ENCODE peak calls at places on chromosomes 7 and 10, in nine cellular contexts. F, N, W, X, I, H, O, K and Z are unnamed samples.

GRCh38 chr10:82874671-82875070 is 999.7 kb downstream of the NRG3 start:
- DNase-seq in H (no peak), O (no peak), K (no peak), X (no peak), W (no peak), F (no peak), I (no peak), N (no peak), Z (no peak)

GRCh38 chr10:1151071-1152033 is 95.2 kb downstream of the WDR37 start:
- DNase-seq in X (no peak), K (no peak), F (no peak), O (peak; percentile 13), H (no peak), W (peak; percentile 60), N (no peak), I (no peak), Z (no peak)

GRCh38 chr7:128165927-128166420 is 75.1 kb upstream of the LEP start:
- DNase-seq in I (no peak), X (no peak), O (no peak), H (no peak), F (no peak), W (no peak), N (no peak), K (no peak), Z (no peak)

GRCh38 chr7:100568936-100569844 is 4.5 kb downstream of the SAP25 start:
- DNase-seq in X (peak; percentile 66), I (no peak), W (no peak), F (no peak), N (peak; percentile 61), K (no peak), O (peak; percentile 79), H (peak; percentile 74), Z (peak; percentile 53)

GRCh38 chr7:80588591-80588990 is 49.9 kb upstream of the CD36 start:
- DNase-seq in I (no peak), N (no peak), K (no peak), O (no peak), H (no peak), W (no peak), F (no peak), X (no peak), Z (no peak)

GRCh38 chr10:78991187-78991586 is 77.6 kb upstream of the ZMIZ1 start:
- DNase-seq in I (no peak), O (no peak), W (no peak), H (no peak), F (no peak), X (no peak), N (no peak), K (no peak), Z (no peak)

GRCh38 chr7:100673942-100674431 is 447 bp downstream of the GNB2 start:
- DNase-seq in N (no peak), X (peak; percentile 59), W (no peak), O (peak; percentile 69), K (no peak), H (peak; percentile 58), I (peak; percentile 59), F (no peak), Z (no peak)

GRCh38 chr10:70595566-70596016 is 7.0 kb downstream of the PRF1 start:
- DNase-seq in K (no peak), W (peak; percentile 67), O (no peak), I (no peak), X (no peak), H (no peak), F (no peak), N (no peak), Z (no peak)

GRCh38 chr7:127776776-127777390 is 124.9 kb downstream of the SND1 start:
- DNase-seq in O (no peak), H (no peak), I (no peak), K (no peak), X (no peak), W (no peak), N (peak; percentile 87), F (no peak), Z (no peak)

GRCh38 chr10:43012578-43012977 is 64.3 kb upstream of the RET start:
- DNase-seq in I (no peak), K (no peak), F (no peak), X (no peak), O (no peak), W (no peak), H (no peak), N (no peak), Z (no peak)

GRCh38 chr7:117269417-117269816 is 53.4 kb downstream of the WNT2 start:
- DNase-seq in F (no peak), O (no peak), K (no peak), H (no peak), N (peak; percentile 74), I (no peak), W (peak; percentile 1), X (no peak), Z (no peak)

GRCh38 chr7:43454936-43455518 is 127.9 kb upstream of the STK17A start:
- DNase-seq in H (no peak), O (peak; percentile 70), W (no peak), N (peak; percentile 60), F (peak; percentile 58), X (no peak), I (no peak), K (peak; percentile 13), Z (no peak)

GRCh38 chr7:45683556-45684148 is 109.5 kb downstream of the ADCY1 start:
- DNase-seq in X (no peak), I (no peak), W (peak; percentile 72), F (no peak), O (no peak), N (no peak), H (no peak), K (no peak), Z (no peak)

GRCh38 chr7:112743811-112744210 is 46.4 kb downstream of the TMEM168 start:
- DNase-seq in K (no peak), F (no peak), N (no peak), W (no peak), O (peak; percentile 24), X (no peak), I (no peak), H (no peak), Z (peak; percentile 20)

GRCh38 chr7:47576031-47576908 is 5.6 kb downstream of the TNS3 start:
- DNase-seq in H (peak; percentile 78), K (no peak), I (peak; percentile 64), O (peak; percentile 90), W (no peak), N (peak; percentile 81), F (no peak), X (peak; percentile 76), Z (peak; percentile 74)

GRCh38 chr7:96026006-96026405 is 253.7 kb downstream of the DYNC1I1 start:
- DNase-seq in O (no peak), N (no peak), W (no peak), H (no peak), F (peak; percentile 6), X (no peak), I (no peak), K (no peak), Z (no peak)

DNA sequence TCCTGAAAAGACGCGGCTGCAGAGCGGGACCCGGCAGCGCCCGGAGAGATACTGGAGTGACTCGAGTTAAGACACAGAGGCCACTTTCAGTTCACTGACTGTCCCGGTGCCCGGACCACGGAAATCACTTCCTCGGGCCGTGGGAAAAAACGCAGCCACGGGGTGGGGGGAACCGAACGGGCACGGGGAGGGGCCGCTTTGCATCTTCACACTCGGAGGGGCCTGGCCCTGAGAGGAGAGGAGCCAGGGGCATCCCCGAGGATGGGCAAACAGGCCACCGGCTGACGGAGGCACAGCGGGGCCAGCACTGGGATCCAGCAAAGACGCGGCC is 85.5 kb downstream of the FOXL3 start:
- DNase-seq in K (no peak), I (no peak), W (no peak), O (peak; percentile 26), X (peak; percentile 9), N (no peak), H (peak; percentile 5), F (no peak), Z (no peak)
- H3K4me3 ChIP-seq in K (no peak overlapping the region), I (no peak overlapping the region), W (no peak overlapping the region), O (no peak overlapping the region), X (no peak overlapping the region), N (no peak overlapping the region), H (no peak overlapping the region), F (no peak overlapping the region), Z (no peak overlapping the region)

DNA sequence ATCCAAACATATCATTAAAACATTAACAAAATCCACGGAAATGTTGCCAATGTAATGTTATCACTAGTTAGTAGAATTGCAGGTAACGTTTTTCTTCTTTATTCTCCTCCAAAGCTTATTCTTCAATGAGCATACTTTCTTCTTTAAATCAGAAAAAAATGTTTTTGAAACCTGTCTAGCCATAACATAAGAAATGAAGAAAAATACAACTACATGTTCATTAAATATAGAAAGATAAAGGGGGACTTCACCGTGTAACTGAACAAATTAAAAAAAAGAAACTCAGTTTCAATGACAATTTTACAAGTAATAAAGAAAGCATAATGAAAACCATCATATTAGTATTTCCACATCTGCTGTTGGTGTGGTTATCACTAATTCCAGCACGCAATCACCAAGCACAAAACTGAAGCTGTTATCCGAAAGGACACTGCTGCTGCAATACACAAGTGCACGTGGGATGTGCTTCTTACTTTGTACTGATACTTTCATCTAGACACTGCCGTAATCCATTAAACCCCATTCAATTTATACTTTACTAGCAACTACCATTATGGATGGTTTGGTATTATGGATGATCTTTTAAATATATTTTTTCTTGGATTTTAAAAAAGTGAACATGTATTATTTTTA is 9.6 kb downstream of the ESYT2 start:
- DNase-seq in I (no peak), K (no peak), O (no peak), N (peak; percentile 71), W (no peak), F (no peak), H (no peak), X (no peak), Z (no peak)
- H3K4me1 ChIP-seq in I (peaks cover 82% of the 10 kb centered on the region), K (peaks cover 19% of the 10 kb centered on the region), O (peaks cover 48% of the 10 kb centered on the region), N (peaks cover 28% of the 10 kb centered on the region), W (peaks cover 74% of the 10 kb centered on the region), F (peaks cover 11% of the 10 kb centered on the region), H (peaks cover 95% of the 10 kb centered on the region), X (peaks cover 59% of the 10 kb centered on the region), Z (peaks cover 15% of the 10 kb centered on the region)

DNA sequence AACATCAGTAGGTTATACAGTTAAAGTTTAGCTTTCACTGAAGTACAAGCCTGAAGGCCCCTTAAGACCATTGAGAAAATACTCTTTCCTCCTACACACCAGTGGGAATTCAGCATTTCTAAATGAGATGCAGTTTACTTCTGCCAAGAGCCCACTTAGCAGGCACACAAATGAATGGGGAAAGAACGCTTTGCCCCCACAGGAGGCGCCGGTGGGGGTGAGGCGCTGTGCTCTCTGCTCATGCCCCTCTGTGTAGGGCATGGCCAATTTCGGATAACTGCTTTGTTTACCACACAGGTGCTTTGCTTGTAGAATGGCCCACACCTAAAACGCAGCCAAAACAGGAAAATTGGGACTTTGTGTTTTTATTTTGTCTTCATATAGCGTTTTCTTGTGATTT is 15.9 kb upstream of the LAT2 start:
- DNase-seq in H (no peak), O (no peak), X (no peak), I (no peak), K (no peak), W (no peak), F (no peak), N (no peak), Z (no peak)
- H3K36me3 ChIP-seq in H (peaks cover 56% of the 10 kb centered on the region), O (peaks cover 65% of the 10 kb centered on the region), X (peaks cover 51% of the 10 kb centered on the region), I (peaks cover 62% of the 10 kb centered on the region), K (peaks cover 34% of the 10 kb centered on the region), W (peaks cover 69% of the 10 kb centered on the region), F (peaks cover 26% of the 10 kb centered on the region), N (peaks cover 60% of the 10 kb centered on the region), Z (peaks cover 71% of the 10 kb centered on the region)

DNA sequence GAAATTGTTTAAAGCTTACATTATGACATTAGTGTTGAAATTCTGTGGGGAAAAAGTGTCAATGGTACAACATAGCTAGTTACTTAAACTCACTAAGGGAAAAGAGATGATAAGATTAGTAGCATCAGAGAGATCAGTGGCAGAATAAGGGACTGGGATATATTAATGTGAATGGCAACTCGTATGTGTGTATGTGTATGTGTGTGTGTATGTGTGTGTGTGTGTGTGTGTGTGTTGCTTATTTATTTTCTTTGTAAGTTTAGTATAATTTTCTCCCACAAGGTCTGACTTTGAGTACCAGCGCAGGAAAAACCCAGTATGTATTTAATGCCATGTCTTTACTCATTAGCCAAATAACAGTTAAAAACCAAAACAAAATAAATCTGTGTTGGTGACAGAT is 256.1 kb downstream of the ARHGAP21 start:
- DNase-seq in F (no peak), I (no peak), H (no peak), O (no peak), K (no peak), W (no peak), N (no peak), X (no peak), Z (no peak)
- H3K4me3 ChIP-seq in F (no peak overlapping the region), I (no peak overlapping the region), H (peak overlapping the region; percentile 28), O (peak overlapping the region; percentile 38), K (no peak overlapping the region), W (peak overlapping the region; percentile 19), N (no peak overlapping the region), X (no peak overlapping the region), Z (no peak overlapping the region)